ENCODE peak calls at places on chromosome 6, in six cellular contexts. Y is GM10248, J is kidney, A is cardiac muscle cell, I is upper lobe of right lung, O is tibial artery. D is an unnamed sample.

GRCh38 chr6:121573466-121573865 is 138.0 kb downstream of the GJA1 start:
- DNase-seq in Y (no peak), J (no peak), A (no peak), I (no peak), O (no peak), D (no peak)

GRCh38 chr6:5899216-5900045 is 107.3 kb downstream of the NRN1 start:
- DNase-seq in Y (no peak), J (no peak), A (no peak), I (no peak), O (no peak), D (no peak)

GRCh38 chr6:56528412-56528841 is 114.3 kb downstream of the DST start:
- DNase-seq in Y (no peak), J (no peak), A (no peak), I (no peak), O (no peak), D (no peak)

GRCh38 chr6:52839124-52840055 is 1.2 kb downstream of the GSTA5 start:
- DNase-seq in Y (peak), J (no peak), A (peak), I (no peak), O (no peak), D (no peak)

GRCh38 chr6:107534762-107535161 is 44.8 kb downstream of the SOBP start:
- DNase-seq in Y (no peak), J (no peak), A (no peak), I (no peak), O (no peak), D (no peak)

GRCh38 chr6:167849846-167850459 is 23.2 kb downstream of the AFDN start:
- DNase-seq in Y (no peak), J (no peak), A (peak), I (no peak), O (no peak), D (no peak)

GRCh38 chr6:42104095-42104806 is 38.2 kb downstream of the C6orf132 start:
- DNase-seq in Y (peak), J (no peak), A (peak), I (peak), O (peak), D (no peak)

GRCh38 chr6:149032599-149033405 is 284.7 kb upstream of the TAB2 start:
- DNase-seq in Y (peak), J (no peak), A (no peak), I (no peak), O (no peak), D (no peak)

GRCh38 chr6:107670792-107671199 is 153.3 kb downstream of the SCML4 start:
- DNase-seq in Y (peak), J (no peak), A (peak), I (no peak), O (peak), D (peak)

GRCh38 chr6:89830385-89830809 is 717 bp downstream of the CASP8AP2 start:
- DNase-seq in Y (no peak), J (no peak), A (no peak), I (no peak), O (no peak), D (no peak)

GRCh38 chr6:309947-310346 is 17.7 kb downstream of the DUSP22 start:
- DNase-seq in Y (no peak), J (no peak), A (no peak), I (peak), O (no peak), D (no peak)

GRCh38 chr6:6717953-6718352 is 129.4 kb downstream of the LY86 start:
- DNase-seq in Y (no peak), J (no peak), A (no peak), I (no peak), O (peak), D (no peak)

GRCh38 chr6:38239719-38240451 is 399.8 kb downstream of the BTBD9 start:
- DNase-seq in Y (peak), J (no peak), A (no peak), I (no peak), O (no peak), D (no peak)

GRCh38 chr6:21596379-21597242 is 3.1 kb downstream of the SOX4 start:
- DNase-seq in Y (peak), J (peak), A (peak), I (peak), O (peak), D (no peak)

DNA sequence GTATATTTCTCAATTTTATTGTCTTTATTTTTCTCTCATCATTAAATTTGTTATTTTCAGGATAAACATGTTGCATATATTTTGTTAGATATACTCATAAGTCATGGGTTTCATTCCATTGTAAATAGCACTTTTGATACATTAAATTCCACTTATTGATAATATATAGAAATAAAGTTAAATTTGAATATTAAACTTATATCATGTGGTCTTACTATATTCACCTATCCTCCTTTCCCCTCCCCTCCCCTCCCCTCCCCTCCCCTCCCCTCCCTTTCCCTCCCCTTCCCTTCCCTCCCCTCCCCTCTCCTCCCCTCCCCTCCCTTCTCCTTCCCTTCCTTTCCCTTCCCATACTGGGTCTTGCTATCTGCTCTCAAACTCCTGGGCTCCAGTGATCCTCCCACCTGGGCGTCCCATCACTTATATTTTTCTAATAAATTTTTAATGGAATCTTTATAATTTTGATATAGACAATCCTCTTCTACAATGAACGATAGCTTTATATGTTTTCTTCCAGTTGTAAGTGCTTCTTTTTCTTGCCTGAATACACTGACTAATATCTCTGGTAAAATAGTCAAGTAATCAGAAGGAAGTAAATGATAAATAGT is 692.4 kb downstream of the C6orf118 start:
- DNase-seq in Y (no peak), J (no peak), A (no peak), I (no peak), O (no peak), D (no peak)
- TF ChIP-seq CTCF in Y (no peak), J (no peak), A (no peak), I (no peak), O (no peak), D (no peak)

GRCh38 chr6:106113256-106113954 is 27.3 kb downstream of the PRDM1 start:
- DNase-seq in Y (no peak), J (no peak), A (no peak), I (no peak), O (no peak), D (no peak)

GRCh38 chr6:106112446-106112845 is 26.3 kb downstream of the PRDM1 start:
- DNase-seq in Y (no peak), J (no peak), A (no peak), I (no peak), O (no peak), D (no peak)

GRCh38 chr6:106115231-106115630 is 29.1 kb downstream of the PRDM1 start:
- DNase-seq in Y (no peak), J (no peak), A (no peak), I (no peak), O (no peak), D (no peak)

GRCh38 chr6:106116125-106116524 is 30.0 kb downstream of the PRDM1 start:
- DNase-seq in Y (no peak), J (no peak), A (no peak), I (no peak), O (no peak), D (peak)

DNA sequence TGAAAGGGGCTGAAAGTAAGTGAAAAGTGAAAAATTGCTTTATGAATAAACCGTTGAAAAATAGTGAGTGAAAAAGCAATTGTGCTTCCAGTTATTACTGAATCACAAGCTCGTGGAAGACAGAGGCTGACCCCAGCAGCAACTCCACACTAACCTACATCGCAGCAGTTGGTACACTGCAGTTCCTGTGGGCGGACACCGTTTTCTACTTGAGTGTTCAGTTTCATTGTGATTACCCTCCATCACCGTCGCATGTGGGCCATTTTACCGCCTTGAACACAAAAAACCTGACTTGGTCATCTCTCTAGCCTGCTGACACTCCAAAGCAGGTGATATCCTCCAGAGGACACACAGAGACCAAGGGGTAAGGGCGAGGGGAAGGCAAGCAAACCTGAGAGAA is 28.4 kb downstream of the PRDM1 start:
- DNase-seq in Y (peak), J (no peak), A (no peak), I (no peak), O (no peak), D (no peak)
- TF ChIP-seq CTCF in Y (no peak), J (no peak), A (no peak), I (no peak), O (no peak), D (no peak)

GRCh38 chr6:132961122-132961521 is 146.8 kb downstream of the RPS12 start:
- DNase-seq in Y (no peak), J (no peak), A (no peak), I (no peak), O (no peak), D (no peak)

GRCh38 chr6:132960720-132961119 is 146.4 kb downstream of the RPS12 start:
- DNase-seq in Y (no peak), J (no peak), A (no peak), I (no peak), O (no peak), D (no peak)

GRCh38 chr6:132962936-132963579 is 148.7 kb downstream of the RPS12 start:
- DNase-seq in Y (peak), J (no peak), A (peak), I (peak), O (peak), D (peak)

GRCh38 chr6:132959927-132960326 is 145.6 kb downstream of the RPS12 start:
- DNase-seq in Y (no peak), J (no peak), A (no peak), I (no peak), O (no peak), D (no peak)

DNA sequence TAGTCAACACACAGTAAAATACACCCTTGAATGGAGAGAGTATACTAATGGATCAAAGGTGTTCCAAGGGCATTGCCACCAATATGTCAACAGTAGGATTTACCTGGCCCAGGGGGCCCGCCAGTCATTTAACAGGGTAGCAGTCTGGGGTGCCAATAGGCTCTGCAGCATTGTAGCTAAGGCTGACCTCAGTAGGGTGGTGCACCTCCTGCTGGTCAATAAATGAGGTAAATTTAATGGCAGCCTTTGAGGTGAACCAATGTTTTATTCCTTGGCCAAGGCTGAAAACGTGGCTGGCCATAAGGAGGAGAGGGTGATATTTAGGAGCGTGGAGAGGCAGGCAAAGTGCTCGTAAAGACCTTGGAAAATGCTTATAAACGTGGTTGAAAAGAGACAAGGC is 147.2 kb downstream of the RPS12 start:
- DNase-seq in Y (peak), J (no peak), A (peak), I (no peak), O (no peak), D (no peak)
- TF ChIP-seq CTCF in Y (no peak), J (no peak), A (peak), I (no peak), O (no peak), D (no peak)

GRCh38 chr6:158993639-158994038 is 6.4 kb downstream of the RSPH3 start:
- DNase-seq in Y (no peak), J (no peak), A (no peak), I (no peak), O (no peak), D (no peak)

GRCh38 chr6:158996863-158997262 is 3.1 kb downstream of the RSPH3 start:
- DNase-seq in Y (no peak), J (no peak), A (no peak), I (no peak), O (no peak), D (no peak)

GRCh38 chr6:158988477-158988876 is 11.5 kb downstream of the RSPH3 start:
- DNase-seq in Y (no peak), J (no peak), A (no peak), I (no peak), O (no peak), D (no peak)

GRCh38 chr6:158987657-158988056 is 12.3 kb downstream of the RSPH3 start:
- DNase-seq in Y (no peak), J (no peak), A (no peak), I (no peak), O (no peak), D (no peak)

GRCh38 chr6:158991017-158991723 is 8.8 kb downstream of the RSPH3 start:
- DNase-seq in Y (no peak), J (no peak), A (no peak), I (no peak), O (no peak), D (no peak)
- TF ChIP-seq CTCF in Y (no peak), J (no peak), A (no peak), I (no peak), O (no peak), D (no peak)

GRCh38 chr6:2505624-2506023 is 245.1 kb downstream of the MYLK4 start:
- DNase-seq in Y (no peak), J (no peak), A (no peak), I (no peak), O (no peak), D (no peak)
- TF ChIP-seq CTCF in Y (no peak), J (no peak), A (peak), I (peak), O (no peak), D (no peak)

GRCh38 chr6:32413427-32414047 is 6.6 kb upstream of the BTNL2 start:
- DNase-seq in Y (peak), J (peak), A (peak), I (peak), O (peak), D (peak)

GRCh38 chr6:32411943-32412342 is 5.0 kb upstream of the BTNL2 start:
- DNase-seq in Y (no peak), J (no peak), A (no peak), I (no peak), O (no peak), D (no peak)

GRCh38 chr6:32415521-32416019 is 8.6 kb upstream of the BTNL2 start:
- DNase-seq in Y (peak), J (peak), A (peak), I (peak), O (peak), D (peak)

GRCh38 chr6:32406857-32407256 is at the start of gene BTNL2:
- DNase-seq in Y (no peak), J (no peak), A (no peak), I (no peak), O (no peak), D (no peak)

GRCh38 chr6:32410906-32411305 is 3.9 kb upstream of the BTNL2 start:
- DNase-seq in Y (no peak), J (no peak), A (no peak), I (no peak), O (no peak), D (no peak)
- TF ChIP-seq CTCF in Y (no peak), J (no peak), A (no peak), I (no peak), O (no peak), D (no peak)

D was measured in dorsolateral prefrontal cortex.